ENCODE peak calls at places on chromosomes 16 and 17, in ten cellular contexts. M, V, S, T, X, N, W, I, U and H are unnamed samples.

GRCh38 chr16:88589441-88589840 is 19.2 kb downstream of the ZC3H18 start:
- DNase-seq in M (no peak), V (peak), S (no peak), T (no peak), X (no peak), N (no peak), W (no peak), I (peak), U (no peak), H (no peak)

GRCh38 chr16:49058382-49058781 is 223.3 kb downstream of the CBLN1 start:
- DNase-seq in M (no peak), V (no peak), S (no peak), T (no peak), X (no peak), N (no peak), W (no peak), I (no peak), U (no peak), H (no peak)

GRCh38 chr17:4329838-4330237 is 36.6 kb downstream of the UBE2G1 start:
- DNase-seq in M (no peak), V (no peak), S (no peak), T (no peak), X (no peak), N (no peak), W (peak), I (no peak), U (peak), H (no peak)

GRCh38 chr17:16262201-16262600 is 45.2 kb downstream of the PIGL start:
- DNase-seq in M (no peak), V (no peak), S (no peak), T (no peak), X (no peak), N (no peak), W (no peak), I (no peak), U (no peak), H (no peak)

GRCh38 chr16:21950782-21951521 is 2.2 kb upstream of the UQCRC2 start:
- DNase-seq in M (peak), V (peak), S (peak), T (no peak), X (no peak), N (peak), W (peak), I (no peak), U (peak), H (no peak)

GRCh38 chr17:269616-270514 is 82.7 kb downstream of the RPH3AL start:
- DNase-seq in M (no peak), V (no peak), S (no peak), T (no peak), X (no peak), N (no peak), W (no peak), I (peak), U (no peak), H (no peak)

GRCh38 chr16:54447606-54448440 is 161.2 kb upstream of the IRX3 start:
- DNase-seq in M (no peak), V (peak), S (no peak), T (no peak), X (no peak), N (peak), W (peak), I (no peak), U (peak), H (no peak)

GRCh38 chr16:69833791-69834282 is 71.7 kb downstream of the WWP2 start:
- DNase-seq in M (peak), V (no peak), S (no peak), T (no peak), X (no peak), N (peak), W (no peak), I (no peak), U (no peak), H (no peak)

GRCh38 chr16:1696863-1697262 is 9.1 kb upstream of the MAPK8IP3 start:
- DNase-seq in M (no peak), V (no peak), S (no peak), T (no peak), X (no peak), N (no peak), W (no peak), I (no peak), U (no peak), H (no peak)

GRCh38 chr17:64357191-64357981 is 33.3 kb downstream of the PECAM1 start:
- DNase-seq in M (no peak), V (no peak), S (no peak), T (peak), X (no peak), N (no peak), W (peak), I (no peak), U (peak), H (no peak)

GRCh38 chr16:30786936-30787612 is at the start of gene ZNF629:
- DNase-seq in M (peak), V (peak), S (peak), T (no peak), X (no peak), N (peak), W (peak), I (no peak), U (peak), H (peak)

GRCh38 chr16:74740795-74741304 is 33.8 kb downstream of the FA2H start:
- DNase-seq in M (no peak), V (no peak), S (no peak), T (peak), X (no peak), N (peak), W (peak), I (no peak), U (peak), H (no peak)

GRCh38 chr17:1947229-1947742 is 77.8 kb downstream of the RTN4RL1 start:
- DNase-seq in M (peak), V (no peak), S (no peak), T (no peak), X (no peak), N (no peak), W (no peak), I (no peak), U (no peak), H (no peak)

GRCh38 chr17:2435181-2435741 is 34.4 kb upstream of the MNT start:
- DNase-seq in M (peak), V (no peak), S (no peak), T (no peak), X (no peak), N (no peak), W (no peak), I (no peak), U (peak), H (no peak)

GRCh38 chr17:44971776-44972483 is 3.8 kb upstream of the C1QL1 start:
- DNase-seq in M (no peak), V (peak), S (no peak), T (no peak), X (no peak), N (no peak), W (peak), I (peak), U (no peak), H (no peak)

GRCh38 chr16:305916-306315 is 23.0 kb downstream of the PDIA2 start:
- DNase-seq in M (no peak), V (no peak), S (no peak), T (no peak), X (no peak), N (peak), W (no peak), I (no peak), U (no peak), H (no peak)

GRCh38 chr17:1002771-1003555 is 6.0 kb downstream of the TIMM22 start:
- DNase-seq in M (no peak), V (no peak), S (no peak), T (no peak), X (no peak), N (peak), W (peak), I (no peak), U (peak), H (no peak)

GRCh38 chr17:62126292-62126691 is 61.2 kb upstream of the MED13 start:
- DNase-seq in M (no peak), V (no peak), S (peak), T (no peak), X (no peak), N (no peak), W (no peak), I (no peak), U (no peak), H (no peak)

GRCh38 chr17:50128441-50129302 is 1.3 kb downstream of the SAMD14 start:
- DNase-seq in M (peak), V (no peak), S (no peak), T (no peak), X (no peak), N (no peak), W (no peak), I (no peak), U (no peak), H (peak)

GRCh38 chr17:42342242-42343008 is 45.8 kb downstream of the STAT3 start:
- DNase-seq in M (no peak), V (peak), S (no peak), T (no peak), X (no peak), N (peak), W (peak), I (peak), U (no peak), H (no peak)

GRCh38 chr17:43314582-43314981 is 80.8 kb upstream of the RNU2-1 start:
- DNase-seq in M (no peak), V (no peak), S (no peak), T (no peak), X (no peak), N (no peak), W (no peak), I (no peak), U (peak), H (no peak)

GRCh38 chr17:43636446-43636845 is 25.3 kb downstream of the MEOX1 start:
- DNase-seq in M (no peak), V (no peak), S (no peak), T (no peak), X (no peak), N (no peak), W (no peak), I (no peak), U (no peak), H (no peak)

GRCh38 chr16:68374251-68374805 is 63.5 kb downstream of the PRMT7 start:
- DNase-seq in M (no peak), V (no peak), S (no peak), T (no peak), X (no peak), N (no peak), W (no peak), I (no peak), U (no peak), H (no peak)

GRCh38 chr16:55494994-55495421 is 13.9 kb upstream of the LPCAT2 start:
- DNase-seq in M (peak), V (no peak), S (no peak), T (no peak), X (no peak), N (peak), W (peak), I (no peak), U (peak), H (no peak)

GRCh38 chr16:9007177-9007794 is 43.6 kb upstream of the USP7 start:
- DNase-seq in M (no peak), V (no peak), S (no peak), T (no peak), X (no peak), N (no peak), W (peak), I (no peak), U (peak), H (no peak)

GRCh38 chr17:58269557-58270291 is 11.0 kb downstream of the MPO start:
- DNase-seq in M (no peak), V (no peak), S (no peak), T (no peak), X (no peak), N (no peak), W (no peak), I (no peak), U (no peak), H (no peak)

GRCh38 chr16:239948-240277 is 5.3 kb downstream of the FAM234A start:
- DNase-seq in M (no peak), V (no peak), S (no peak), T (no peak), X (no peak), N (peak), W (peak), I (no peak), U (no peak), H (no peak)

GRCh38 chr17:51423421-51424160 is 163.2 kb downstream of the UTP18 start:
- DNase-seq in M (no peak), V (no peak), S (no peak), T (no peak), X (no peak), N (no peak), W (no peak), I (no peak), U (no peak), H (no peak)

GRCh38 chr17:37490638-37491614 is 1.2 kb downstream of the DUSP14 start:
- DNase-seq in M (peak), V (peak), S (no peak), T (no peak), X (no peak), N (peak), W (peak), I (peak), U (peak), H (peak)

GRCh38 chr17:79188048-79188447 is 113.4 kb downstream of the ENGASE start:
- DNase-seq in M (peak), V (peak), S (peak), T (no peak), X (no peak), N (peak), W (no peak), I (no peak), U (no peak), H (peak)

GRCh38 chr16:31409433-31409832 is 16.3 kb downstream of the ITGAD start:
- DNase-seq in M (no peak), V (no peak), S (no peak), T (no peak), X (no peak), N (no peak), W (peak), I (no peak), U (peak), H (no peak)

GRCh38 chr17:70552230-70552981 is 383.1 kb downstream of the KCNJ2 start:
- DNase-seq in M (peak), V (no peak), S (peak), T (no peak), X (peak), N (peak), W (peak), I (no peak), U (peak), H (no peak)

GRCh38 chr16:3953728-3954410 is 73.4 kb upstream of the CREBBP start:
- DNase-seq in M (peak), V (no peak), S (no peak), T (no peak), X (no peak), N (no peak), W (no peak), I (no peak), U (no peak), H (no peak)

GRCh38 chr17:42109086-42109485 is 3.4 kb downstream of the DHX58 start:
- DNase-seq in M (no peak), V (no peak), S (no peak), T (no peak), X (no peak), N (no peak), W (no peak), I (no peak), U (no peak), H (no peak)